ENCODE peak calls at places on chromosomes 6 and 20, in seven cellular contexts. S, H, F, B, W, Z and J are unnamed samples.

GRCh38 chr6:91476000-91476399 is 889.1 kb upstream of the MAP3K7 start:
- DNase-seq in S (no peak), H (peak; percentile 37), F (peak; percentile 75), B (peak; percentile 2), W (peak; percentile 2), Z (peak; percentile 69), J (no peak)

GRCh38 chr20:24743641-24744040 is 205.4 kb upstream of the CST7 start:
- DNase-seq in S (no peak), H (no peak), F (no peak), B (no peak), W (no peak), Z (no peak), J (no peak)

GRCh38 chr20:43543138-43543537 is 15.7 kb upstream of the SGK2 start:
- DNase-seq in S (no peak), H (no peak), F (no peak), B (no peak), W (no peak), Z (no peak), J (no peak)

GRCh38 chr6:158496700-158497099 is 63.2 kb upstream of the TMEM181 start:
- DNase-seq in S (no peak), H (no peak), F (no peak), B (no peak), W (no peak), Z (no peak), J (no peak)

GRCh38 chr6:7138921-7139358 is 31.2 kb downstream of the RREB1 start:
- DNase-seq in S (no peak), H (peak; percentile 52), F (no peak), B (no peak), W (peak; percentile 91), Z (no peak), J (peak; percentile 63)

GRCh38 chr6:101326411-101326810 is 67.1 kb upstream of the GRIK2 start:
- DNase-seq in S (no peak), H (no peak), F (no peak), B (no peak), W (no peak), Z (no peak), J (no peak)

GRCh38 chr6:120320481-120321162 is 971.1 kb upstream of the MAN1A1 start:
- DNase-seq in S (no peak), H (no peak), F (no peak), B (no peak), W (no peak), Z (no peak), J (no peak)

GRCh38 chr6:106693343-106693742 is 64.0 kb downstream of the QRSL1 start:
- DNase-seq in S (no peak), H (no peak), F (no peak), B (no peak), W (no peak), Z (no peak), J (no peak)

GRCh38 chr20:45405566-45406259 is 2.4 kb upstream of the DBNDD2 start:
- DNase-seq in S (no peak), H (no peak), F (no peak), B (no peak), W (no peak), Z (no peak), J (no peak)

GRCh38 chr6:72466971-72467566 is 154.8 kb upstream of the KCNQ5 start:
- DNase-seq in S (no peak), H (no peak), F (no peak), B (no peak), W (no peak), Z (no peak), J (no peak)

GRCh38 chr20:3115190-3116107 is 30.9 kb upstream of the AVP start:
- DNase-seq in S (no peak), H (no peak), F (peak; percentile 25), B (peak; percentile 61), W (peak; percentile 36), Z (peak; percentile 56), J (no peak)

GRCh38 chr20:4153251-4153650 is 137.9 kb upstream of the RNF24 start:
- DNase-seq in S (no peak), H (no peak), F (no peak), B (no peak), W (peak; percentile 39), Z (no peak), J (peak; percentile 49)

DNA sequence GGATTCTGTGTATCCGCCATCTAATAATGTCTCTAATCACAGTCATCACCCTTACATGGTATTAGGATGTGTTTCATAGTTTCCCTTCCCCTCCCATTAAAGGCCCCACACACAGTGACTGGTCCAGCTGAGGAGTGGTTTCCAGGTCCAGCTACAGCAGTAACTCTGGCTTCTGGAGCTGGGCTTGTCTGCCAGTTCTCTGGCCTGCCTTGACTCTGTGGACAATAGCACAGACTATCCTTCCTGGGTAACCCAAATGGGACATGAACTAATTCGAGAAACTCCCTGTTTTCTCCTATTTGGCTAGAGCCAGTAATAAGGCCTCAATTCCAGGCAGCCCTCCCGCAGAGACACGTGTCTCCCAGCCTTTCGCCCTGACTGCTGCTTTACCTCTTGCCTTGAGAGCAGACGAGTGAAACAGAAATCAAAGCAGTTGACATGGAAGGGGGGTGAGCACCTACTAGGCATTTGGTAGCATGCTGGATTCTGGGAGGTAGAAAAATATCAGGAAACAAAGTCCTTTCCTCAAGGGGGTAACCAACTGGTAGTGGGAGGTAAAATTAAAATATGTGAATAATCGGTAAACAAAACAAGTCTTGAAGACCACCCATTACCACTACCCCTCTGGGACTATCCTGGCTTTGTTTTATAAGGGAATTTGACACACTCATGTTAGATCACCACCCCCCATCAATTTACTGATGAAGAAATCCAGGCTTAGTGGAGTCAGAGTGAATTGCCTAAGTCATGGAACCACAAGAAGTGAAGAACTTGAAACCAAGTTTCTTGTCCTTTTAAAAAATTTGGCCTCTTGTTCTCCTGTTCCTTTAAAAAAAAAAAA is 1.2 kb downstream of the TRAF3IP2 start:
- DNase-seq in S (peak; percentile 87), H (peak; percentile 50), F (peak; percentile 71), B (peak; percentile 96), W (peak; percentile 67), Z (peak; percentile 84), J (no peak)
- H3K4me3 ChIP-seq in S (peak overlapping the region; percentile 60), H (no peak overlapping the region), F (peak overlapping the region; percentile 55), B (peak overlapping the region; percentile 78), W (peak overlapping the region; percentile 30), Z (peak overlapping the region; percentile 61), J (peak overlapping the region; percentile 60)

GRCh38 chr6:109514946-109515345 is 31.9 kb upstream of the ZBTB24 start:
- DNase-seq in S (no peak), H (no peak), F (peak; percentile 54), B (no peak), W (no peak), Z (no peak), J (no peak)
- H3K4me3 ChIP-seq in S (no peak overlapping the region), H (no peak overlapping the region), F (no peak overlapping the region), B (no peak overlapping the region), W (no peak overlapping the region), Z (no peak overlapping the region), J (no peak overlapping the region)

DNA sequence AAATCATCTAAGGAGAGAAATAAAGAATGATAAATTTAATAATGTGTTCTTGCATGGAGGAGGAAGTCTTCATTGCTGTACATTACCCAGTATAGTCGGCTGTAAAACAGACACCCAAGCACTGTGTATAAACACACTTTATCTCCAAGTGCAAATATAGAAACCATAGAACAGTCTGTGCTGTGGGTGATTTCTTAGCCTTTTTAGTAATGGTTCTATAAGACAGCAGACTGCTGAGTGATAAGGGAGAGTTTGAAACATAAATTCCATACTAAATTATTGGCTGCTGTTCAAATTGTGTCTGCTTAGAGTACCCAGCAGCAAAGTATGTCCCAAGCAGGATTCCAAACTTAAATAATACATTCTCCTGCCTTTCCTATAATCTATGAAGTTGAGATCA is 4.6 kb downstream of the FILIP1 start:
- DNase-seq in S (no peak), H (no peak), F (peak; percentile 54), B (no peak), W (no peak), Z (peak; percentile 14), J (no peak)
- H3K4me3 ChIP-seq in S (no peak overlapping the region), H (no peak overlapping the region), F (no peak overlapping the region), B (no peak overlapping the region), W (no peak overlapping the region), Z (no peak overlapping the region), J (no peak overlapping the region)

GRCh38 chr6:26331809-26332226 is 33.2 kb upstream of the BTN3A2 start:
- DNase-seq in S (no peak), H (no peak), F (no peak), B (no peak), W (no peak), Z (no peak), J (no peak)

GRCh38 chr6:26332408-26332807 is 32.6 kb upstream of the BTN3A2 start:
- DNase-seq in S (no peak), H (no peak), F (no peak), B (no peak), W (no peak), Z (no peak), J (no peak)

GRCh38 chr6:26333458-26334297 is 31.3 kb upstream of the BTN3A2 start:
- DNase-seq in S (no peak), H (no peak), F (no peak), B (no peak), W (no peak), Z (no peak), J (no peak)

GRCh38 chr6:26330835-26331808 is 33.9 kb upstream of the BTN3A2 start:
- DNase-seq in S (no peak), H (no peak), F (peak; percentile 74), B (peak; percentile 66), W (no peak), Z (peak; percentile 52), J (no peak)

DNA sequence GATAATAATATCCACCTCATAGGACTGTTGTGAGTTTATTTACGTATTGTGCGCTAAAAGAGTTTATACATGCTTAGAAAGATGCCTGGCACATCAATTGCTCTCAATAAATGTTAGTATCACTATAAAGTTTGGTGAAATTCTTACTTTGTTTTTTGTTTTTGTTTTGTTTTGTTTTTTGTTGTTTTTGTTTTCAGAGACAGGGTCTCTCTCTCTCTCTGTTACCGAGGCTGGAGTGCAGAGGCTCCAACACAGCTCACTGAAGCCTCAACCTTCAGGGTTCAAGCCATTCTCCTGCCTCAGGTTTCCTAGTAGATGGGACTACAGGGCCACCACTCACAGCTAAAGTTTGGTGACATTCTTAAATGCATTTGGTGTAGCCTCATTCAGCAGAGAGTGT is 32.2 kb upstream of the BTN3A2 start:
- DNase-seq in S (no peak), H (no peak), F (no peak), B (no peak), W (no peak), Z (no peak), J (no peak)
- H3K4me3 ChIP-seq in S (no peak overlapping the region), H (no peak overlapping the region), F (no peak overlapping the region), B (no peak overlapping the region), W (no peak overlapping the region), Z (no peak overlapping the region), J (no peak overlapping the region)

DNA sequence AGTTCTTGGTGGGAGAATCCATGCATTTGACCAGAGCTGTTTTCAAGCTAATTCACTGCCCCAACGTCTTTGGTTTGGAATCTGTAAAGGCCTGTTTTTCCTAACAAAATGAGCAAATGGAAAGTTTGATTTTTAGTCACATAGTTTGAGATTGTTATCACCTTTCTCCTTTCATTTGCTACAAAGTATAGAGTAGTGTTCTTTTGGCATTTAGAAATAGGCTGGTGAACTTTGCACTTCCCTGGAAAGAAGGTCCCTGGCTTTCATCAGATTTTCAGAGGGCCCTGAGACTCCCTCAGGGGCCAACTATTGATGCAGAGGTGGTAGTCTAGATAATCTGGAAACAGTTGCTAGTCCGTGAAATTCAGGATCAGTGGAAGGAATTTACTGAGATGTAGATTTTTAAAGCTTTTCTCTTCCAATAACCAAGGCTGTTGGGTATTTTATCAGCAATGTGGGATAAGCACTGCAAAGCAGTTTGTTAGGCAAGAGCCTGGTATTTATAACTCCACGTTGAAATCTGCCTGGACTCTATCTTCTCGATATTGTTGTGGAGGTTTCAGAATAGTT is 1.7 kb downstream of the ARFGEF2 start:
- DNase-seq in S (no peak), H (no peak), F (no peak), B (no peak), W (no peak), Z (no peak), J (no peak)
- H3K4me3 ChIP-seq in S (peak overlapping the region; percentile 82), H (no peak overlapping the region), F (no peak overlapping the region), B (no peak overlapping the region), W (no peak overlapping the region), Z (no peak overlapping the region), J (peak overlapping the region; percentile 100)